ENCODE peak calls at places on chromosomes 7 and 10, in ten cellular contexts. X is sigmoid colon, K is stomach, B is A549, U is SK-N-SH, G is K562, L is ovary, A is H1, D is upper lobe of left lung, Z is tibial nerve. Y is an unnamed sample.

GRCh38 chr7:129635300-129636029 is 23.9 kb downstream of the NRF1 start:
- DNase-seq in A (no peak), D (no peak), X (peak; percentile 74), Z (peak; percentile 32), G (peak; percentile 85), B (peak; percentile 79), U (peak; percentile 78), K (peak; percentile 61), L (peak; percentile 47), Y (peak; percentile 59)

GRCh38 chr7:141704741-141705140 is 2.8 kb upstream of the DENND11 start:
- DNase-seq in A (no peak), Z (no peak), U (no peak), L (no peak), D (no peak), X (no peak), B (no peak), K (no peak), G (no peak), Y (no peak)

GRCh38 chr10:125028291-125028867 is 86.5 kb downstream of the ZRANB1 start:
- DNase-seq in D (no peak), X (no peak), A (no peak), L (no peak), B (no peak), K (no peak), G (no peak), U (peak; percentile 56), Z (no peak), Y (no peak)

GRCh38 chr10:78181381-78182055 is 147.9 kb downstream of the RPS24 start:
- DNase-seq in B (no peak), L (no peak), K (no peak), A (no peak), G (no peak), X (no peak), Z (no peak), D (no peak), U (no peak), Y (no peak)

GRCh38 chr10:32790483-32790882 is 167.5 kb downstream of the ITGB1 start:
- DNase-seq in X (no peak), G (no peak), A (no peak), L (no peak), Z (no peak), U (no peak), K (no peak), D (no peak), B (no peak), Y (no peak)

GRCh38 chr10:45353176-45353575 is 20.8 kb upstream of the ALOX5 start:
- DNase-seq in X (no peak), Z (no peak), B (no peak), L (no peak), U (no peak), A (no peak), K (no peak), G (no peak), D (no peak), Y (no peak)

GRCh38 chr7:141045126-141045841 is 28.6 kb upstream of the TMEM178B start:
- DNase-seq in K (no peak), L (no peak), X (no peak), D (no peak), G (no peak), Z (no peak), B (no peak), U (no peak), A (no peak), Y (no peak)

GRCh38 chr10:79069325-79070090 is 742 bp downstream of the ZMIZ1 start:
- DNase-seq in Z (no peak), X (peak; percentile 81), U (peak; percentile 73), A (no peak), K (peak; percentile 61), B (peak; percentile 54), L (peak; percentile 77), D (peak; percentile 90), G (peak; percentile 66), Y (peak; percentile 64)

GRCh38 chr7:96823274-96823673 is 113.6 kb upstream of the SEM1 start:
- DNase-seq in U (no peak), G (no peak), D (no peak), X (no peak), K (no peak), A (no peak), B (no peak), Z (no peak), L (no peak), Y (no peak)

GRCh38 chr7:158325530-158326381 is 261.9 kb downstream of the PTPRN2 start:
- DNase-seq in D (peak; percentile 40), Z (no peak), L (no peak), U (peak; percentile 83), K (peak; percentile 64), G (no peak), B (no peak), X (no peak), A (peak; percentile 94), Y (peak; percentile 16)

GRCh38 chr7:117270371-117270770 is 52.5 kb downstream of the WNT2 start:
- DNase-seq in L (no peak), U (no peak), Z (no peak), B (no peak), D (no peak), X (no peak), G (no peak), K (no peak), A (no peak), Y (no peak)

GRCh38 chr7:56218510-56218909 is 102.3 kb upstream of the NUPR2 start:
- DNase-seq in X (no peak), U (no peak), G (no peak), B (no peak), K (no peak), Z (no peak), A (no peak), L (no peak), D (no peak), Y (no peak)

GRCh38 chr10:12663863-12664262 is 314.5 kb downstream of the CAMK1D start:
- DNase-seq in L (no peak), A (no peak), G (no peak), Z (no peak), X (no peak), B (no peak), K (no peak), D (no peak), U (no peak), Y (no peak)

GRCh38 chr7:16926283-16926682 is 44.5 kb upstream of the AGR3 start:
- DNase-seq in X (no peak), Z (peak; percentile 20), B (no peak), G (no peak), L (no peak), D (no peak), A (no peak), K (no peak), U (no peak), Y (peak; percentile 39)

GRCh38 chr7:95546647-95547046 is 49.7 kb downstream of the PDK4 start:
- DNase-seq in X (no peak), K (peak; percentile 49), A (no peak), G (no peak), D (no peak), L (no peak), Z (no peak), U (no peak), B (no peak), Y (no peak)

GRCh38 chr7:95550546-95550945 is 45.8 kb downstream of the PDK4 start:
- DNase-seq in G (no peak), Z (no peak), X (no peak), K (no peak), D (no peak), L (no peak), U (no peak), B (no peak), A (no peak), Y (no peak)

GRCh38 chr7:95547949-95548348 is 48.4 kb downstream of the PDK4 start:
- DNase-seq in A (no peak), X (no peak), G (no peak), K (no peak), U (no peak), Z (no peak), L (no peak), B (no peak), D (no peak), Y (no peak)

GRCh38 chr7:95547356-95547755 is 49.0 kb downstream of the PDK4 start:
- DNase-seq in U (no peak), G (no peak), D (no peak), B (no peak), X (no peak), K (no peak), A (no peak), L (no peak), Z (no peak), Y (no peak)

DNA sequence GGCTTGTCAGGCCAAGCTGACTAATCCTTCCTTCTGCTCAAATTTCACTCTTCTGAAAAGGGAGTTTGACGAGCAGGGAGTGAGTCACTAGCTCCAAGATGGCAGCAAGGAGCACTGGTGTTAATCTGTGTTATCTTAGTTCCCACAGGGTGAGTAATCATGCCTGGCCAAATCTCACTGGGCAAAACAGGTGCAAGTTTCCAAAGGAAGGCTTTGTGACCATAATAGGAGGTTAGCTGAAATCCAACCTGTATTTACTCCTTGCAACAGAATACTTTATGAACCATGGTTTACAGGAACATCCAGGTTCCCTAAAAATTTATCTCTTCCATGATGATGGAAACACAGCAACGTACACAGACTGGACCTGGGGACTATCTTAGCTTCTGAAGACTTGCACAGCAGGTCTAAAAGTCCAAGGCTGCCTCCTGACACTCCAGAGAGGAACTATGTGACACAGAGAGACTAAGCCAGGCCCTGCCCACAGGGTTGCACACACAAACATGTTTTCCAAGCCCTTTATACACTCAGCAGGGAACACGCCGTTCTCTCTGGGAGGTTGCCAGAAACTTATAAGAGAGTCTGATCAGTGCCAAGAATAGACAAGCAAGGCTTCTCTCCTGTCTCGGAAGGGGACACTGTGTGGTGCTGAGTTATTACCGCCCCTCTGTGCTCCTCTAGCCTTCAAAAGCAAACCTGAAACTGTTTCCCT is 46.3 kb downstream of the PDK4 start:
- DNase-seq in D (no peak), Z (peak; percentile 94), B (peak; percentile 74), L (peak; percentile 89), X (peak; percentile 99), G (peak; percentile 62), A (no peak), K (peak; percentile 94), U (no peak), Y (peak; percentile 92)
- TF ChIP-seq EP300 in D (peak; percentile 94), Z (peak; percentile 100), B (no peak), L (peak; percentile 90), X (peak; percentile 99), G (peak; percentile 40), A (no peak), K (peak; percentile 98), U (peak; percentile 76), Y (peak; percentile 99)

GRCh38 chr7:32161708-32162107 is 91.5 kb upstream of the PDE1C start:
- DNase-seq in G (no peak), K (no peak), B (no peak), D (no peak), X (no peak), Z (no peak), U (no peak), A (no peak), L (no peak), Y (no peak)
- TF ChIP-seq EP300 in G (no peak), K (no peak), B (no peak), D (no peak), X (no peak), Z (no peak), U (peak; percentile 66), A (no peak), L (no peak), Y (no peak)

GRCh38 chr7:132321387-132321786 is 254.9 kb downstream of the PLXNA4 start:
- DNase-seq in K (no peak), D (no peak), Z (no peak), L (no peak), X (no peak), A (no peak), U (peak; percentile 76), G (peak; percentile 26), B (no peak), Y (no peak)
- TF ChIP-seq EP300 in K (no peak), D (no peak), Z (no peak), L (no peak), X (no peak), A (no peak), U (no peak), G (no peak), B (no peak), Y (no peak)

GRCh38 chr10:86310291-86310690 is 56.3 kb downstream of the GRID1 start:
- DNase-seq in X (peak; percentile 35), L (peak; percentile 12), Z (no peak), D (no peak), K (no peak), B (no peak), A (no peak), U (no peak), G (no peak), Y (no peak)
- TF ChIP-seq EP300 in X (no peak), L (no peak), Z (no peak), D (no peak), K (no peak), B (no peak), A (no peak), U (no peak), G (no peak), Y (no peak)

Y was measured in transverse colon.